ENCODE peak calls at places on chromosomes 4 and X, in eight cellular contexts. One of them, this sample, is unnamed.
A peak's percentile ranks its signal among the peaks of the same experiment; 100 is the strongest.

GRCh38 chr4:137180349-137180748 is 351.9 kb downstream of the PCDH18 start:
- DNase-seq in NCI-H82: peak; percentile 2
- DNase-seq in NCI-H1092 treated with DMSO at 0.1 percent for 48 hours: no peak
- DNase-seq in neuronal stem cell: no peak
- DNase-seq in activated T-helper 1 cell treated with anti-CD3 and anti-CD28 coated beads, Interleukin-2, amount 50 U/mL, for 16 hours: no peak
- DNase-seq in GF-D8: no peak
- DNase-seq in fibroblast of mammary gland: no peak
- DNase-seq in pancreas: no peak
- DNase-seq in this sample: no peak

GRCh38 chr4:53777244-53777984 is 186.1 kb upstream of the LNX1 start:
- DNase-seq in neuronal stem cell: no peak
- DNase-seq in fibroblast of mammary gland: peak; percentile 94
- DNase-seq in GF-D8: no peak
- DNase-seq in activated T-helper 1 cell treated with anti-CD3 and anti-CD28 coated beads, Interleukin-2, amount 50 U/mL, for 16 hours: no peak
- DNase-seq in pancreas: no peak
- DNase-seq in NCI-H1092 treated with DMSO at 0.1 percent for 48 hours: no peak
- DNase-seq in NCI-H82: no peak
- DNase-seq in this sample: no peak

GRCh38 chrX:133645977-133646750 is 230.9 kb upstream of the GPC4 start:
- DNase-seq in activated T-helper 1 cell treated with anti-CD3 and anti-CD28 coated beads, Interleukin-2, amount 50 U/mL, for 16 hours: no peak
- DNase-seq in neuronal stem cell: no peak
- DNase-seq in pancreas: no peak
- DNase-seq in NCI-H82: no peak
- DNase-seq in GF-D8: no peak
- DNase-seq in NCI-H1092 treated with DMSO at 0.1 percent for 48 hours: no peak
- DNase-seq in fibroblast of mammary gland: peak; percentile 93
- DNase-seq in this sample: no peak

GRCh38 chr4:47668810-47669408 is 169.0 kb downstream of the CORIN start:
- DNase-seq in activated T-helper 1 cell treated with anti-CD3 and anti-CD28 coated beads, Interleukin-2, amount 50 U/mL, for 16 hours: no peak
- DNase-seq in NCI-H82: peak; percentile 71
- DNase-seq in GF-D8: no peak
- DNase-seq in NCI-H1092 treated with DMSO at 0.1 percent for 48 hours: peak; percentile 49
- DNase-seq in neuronal stem cell: peak; percentile 17
- DNase-seq in pancreas: no peak
- DNase-seq in fibroblast of mammary gland: peak; percentile 66
- DNase-seq in this sample: peak; percentile 75

GRCh38 chr4:150962245-150962644 is 52.8 kb downstream of the LRBA start:
- DNase-seq in neuronal stem cell: no peak
- DNase-seq in NCI-H82: no peak
- DNase-seq in pancreas: no peak
- DNase-seq in NCI-H1092 treated with DMSO at 0.1 percent for 48 hours: no peak
- DNase-seq in activated T-helper 1 cell treated with anti-CD3 and anti-CD28 coated beads, Interleukin-2, amount 50 U/mL, for 16 hours: no peak
- DNase-seq in fibroblast of mammary gland: no peak
- DNase-seq in GF-D8: no peak
- DNase-seq in this sample: no peak

GRCh38 chr4:149911995-149912394 is 96.4 kb upstream of the IQCM start:
- DNase-seq in NCI-H1092 treated with DMSO at 0.1 percent for 48 hours: no peak
- DNase-seq in GF-D8: no peak
- DNase-seq in NCI-H82: no peak
- DNase-seq in fibroblast of mammary gland: no peak
- DNase-seq in activated T-helper 1 cell treated with anti-CD3 and anti-CD28 coated beads, Interleukin-2, amount 50 U/mL, for 16 hours: no peak
- DNase-seq in neuronal stem cell: no peak
- DNase-seq in pancreas: no peak
- DNase-seq in this sample: no peak

GRCh38 chr4:137677851-137678250 is 145.6 kb upstream of the PCDH18 start:
- DNase-seq in activated T-helper 1 cell treated with anti-CD3 and anti-CD28 coated beads, Interleukin-2, amount 50 U/mL, for 16 hours: no peak
- DNase-seq in NCI-H82: no peak
- DNase-seq in neuronal stem cell: no peak
- DNase-seq in NCI-H1092 treated with DMSO at 0.1 percent for 48 hours: no peak
- DNase-seq in pancreas: no peak
- DNase-seq in fibroblast of mammary gland: peak; percentile 90
- DNase-seq in GF-D8: no peak
- DNase-seq in this sample: no peak

GRCh38 chrX:26788402-26788998 is 572.5 kb downstream of the MAGEB5 start:
- DNase-seq in GF-D8: no peak
- DNase-seq in neuronal stem cell: no peak
- DNase-seq in NCI-H82: no peak
- DNase-seq in fibroblast of mammary gland: no peak
- DNase-seq in activated T-helper 1 cell treated with anti-CD3 and anti-CD28 coated beads, Interleukin-2, amount 50 U/mL, for 16 hours: no peak
- DNase-seq in NCI-H1092 treated with DMSO at 0.1 percent for 48 hours: no peak
- DNase-seq in pancreas: no peak
- DNase-seq in this sample: no peak

GRCh38 chr4:145686991-145687390 is 7.0 kb downstream of the C4orf51 start:
- DNase-seq in pancreas: no peak
- DNase-seq in GF-D8: no peak
- DNase-seq in NCI-H82: no peak
- DNase-seq in NCI-H1092 treated with DMSO at 0.1 percent for 48 hours: no peak
- DNase-seq in fibroblast of mammary gland: no peak
- DNase-seq in neuronal stem cell: no peak
- DNase-seq in activated T-helper 1 cell treated with anti-CD3 and anti-CD28 coated beads, Interleukin-2, amount 50 U/mL, for 16 hours: no peak
- DNase-seq in this sample: no peak

GRCh38 chrX:109281478-109282275 is 200.2 kb downstream of the GUCY2F start:
- DNase-seq in activated T-helper 1 cell treated with anti-CD3 and anti-CD28 coated beads, Interleukin-2, amount 50 U/mL, for 16 hours: no peak
- DNase-seq in NCI-H82: no peak
- DNase-seq in neuronal stem cell: no peak
- DNase-seq in NCI-H1092 treated with DMSO at 0.1 percent for 48 hours: no peak
- DNase-seq in fibroblast of mammary gland: no peak
- DNase-seq in pancreas: no peak
- DNase-seq in GF-D8: no peak
- DNase-seq in this sample: no peak

GRCh38 chrX:115330498-115331138 is 41.1 kb downstream of the LUZP4 start:
- DNase-seq in activated T-helper 1 cell treated with anti-CD3 and anti-CD28 coated beads, Interleukin-2, amount 50 U/mL, for 16 hours: no peak
- DNase-seq in NCI-H82: peak; percentile 74
- DNase-seq in GF-D8: no peak
- DNase-seq in pancreas: peak; percentile 25
- DNase-seq in fibroblast of mammary gland: peak; percentile 76
- DNase-seq in NCI-H1092 treated with DMSO at 0.1 percent for 48 hours: peak; percentile 69
- DNase-seq in neuronal stem cell: no peak
- DNase-seq in this sample: peak; percentile 67

GRCh38 chrX:149937881-149938426 is 337 bp downstream of the EOLA2 start:
- DNase-seq in activated T-helper 1 cell treated with anti-CD3 and anti-CD28 coated beads, Interleukin-2, amount 50 U/mL, for 16 hours: no peak
- DNase-seq in pancreas: peak; percentile 49
- DNase-seq in neuronal stem cell: no peak
- DNase-seq in fibroblast of mammary gland: no peak
- DNase-seq in GF-D8: no peak
- DNase-seq in NCI-H82: peak; percentile 59
- DNase-seq in NCI-H1092 treated with DMSO at 0.1 percent for 48 hours: no peak
- DNase-seq in this sample: peak; percentile 28

GRCh38 chrX:108763559-108763958 is 27.2 kb upstream of the IRS4 start:
- DNase-seq in activated T-helper 1 cell treated with anti-CD3 and anti-CD28 coated beads, Interleukin-2, amount 50 U/mL, for 16 hours: no peak
- DNase-seq in NCI-H82: no peak
- DNase-seq in neuronal stem cell: no peak
- DNase-seq in pancreas: no peak
- DNase-seq in NCI-H1092 treated with DMSO at 0.1 percent for 48 hours: no peak
- DNase-seq in fibroblast of mammary gland: no peak
- DNase-seq in GF-D8: no peak
- DNase-seq in this sample: no peak

GRCh38 chr4:13543648-13544555 is at the start of gene NKX3-2:
- DNase-seq in neuronal stem cell: no peak
- DNase-seq in NCI-H1092 treated with DMSO at 0.1 percent for 48 hours: peak; percentile 42
- DNase-seq in NCI-H82: peak; percentile 67
- DNase-seq in fibroblast of mammary gland: no peak
- DNase-seq in pancreas: no peak
- DNase-seq in GF-D8: no peak
- DNase-seq in activated T-helper 1 cell treated with anti-CD3 and anti-CD28 coated beads, Interleukin-2, amount 50 U/mL, for 16 hours: no peak
- DNase-seq in this sample: peak; percentile 59

GRCh38 chr4:71189471-71189870 is 149.3 kb upstream of the SLC4A4 start:
- DNase-seq in neuronal stem cell: no peak
- DNase-seq in GF-D8: no peak
- DNase-seq in NCI-H82: peak; percentile 9
- DNase-seq in activated T-helper 1 cell treated with anti-CD3 and anti-CD28 coated beads, Interleukin-2, amount 50 U/mL, for 16 hours: no peak
- DNase-seq in pancreas: no peak
- DNase-seq in NCI-H1092 treated with DMSO at 0.1 percent for 48 hours: no peak
- DNase-seq in fibroblast of mammary gland: no peak
- DNase-seq in this sample: no peak

GRCh38 chrX:136115124-136115908 is 32.0 kb upstream of the FHL1 start:
- DNase-seq in NCI-H1092 treated with DMSO at 0.1 percent for 48 hours: no peak
- DNase-seq in GF-D8: no peak
- DNase-seq in pancreas: no peak
- DNase-seq in fibroblast of mammary gland: peak; percentile 37
- DNase-seq in NCI-H82: no peak
- DNase-seq in activated T-helper 1 cell treated with anti-CD3 and anti-CD28 coated beads, Interleukin-2, amount 50 U/mL, for 16 hours: no peak
- DNase-seq in neuronal stem cell: no peak
- DNase-seq in this sample: no peak

GRCh38 chr4:176001171-176002006 is 64.3 kb upstream of the WDR17 start:
- DNase-seq in NCI-H1092 treated with DMSO at 0.1 percent for 48 hours: no peak
- DNase-seq in activated T-helper 1 cell treated with anti-CD3 and anti-CD28 coated beads, Interleukin-2, amount 50 U/mL, for 16 hours: no peak
- DNase-seq in neuronal stem cell: peak; percentile 64
- DNase-seq in GF-D8: no peak
- DNase-seq in pancreas: peak; percentile 27
- DNase-seq in fibroblast of mammary gland: peak; percentile 20
- DNase-seq in NCI-H82: peak; percentile 53
- DNase-seq in this sample: no peak

GRCh38 chrX:10833299-10834169 is 213.1 kb upstream of the MID1 start:
- DNase-seq in NCI-H82: peak; percentile 83
- DNase-seq in NCI-H1092 treated with DMSO at 0.1 percent for 48 hours: peak; percentile 49
- DNase-seq in fibroblast of mammary gland: peak; percentile 24
- DNase-seq in pancreas: peak; percentile 33
- DNase-seq in neuronal stem cell: peak; percentile 18
- DNase-seq in GF-D8: no peak
- DNase-seq in activated T-helper 1 cell treated with anti-CD3 and anti-CD28 coated beads, Interleukin-2, amount 50 U/mL, for 16 hours: no peak
- DNase-seq in this sample: peak; percentile 71

GRCh38 chr4:10015140-10015753 is 6.0 kb downstream of the SLC2A9 start:
- DNase-seq in pancreas: no peak
- DNase-seq in activated T-helper 1 cell treated with anti-CD3 and anti-CD28 coated beads, Interleukin-2, amount 50 U/mL, for 16 hours: no peak
- DNase-seq in neuronal stem cell: peak; percentile 41
- DNase-seq in GF-D8: peak; percentile 7
- DNase-seq in NCI-H82: peak; percentile 73
- DNase-seq in NCI-H1092 treated with DMSO at 0.1 percent for 48 hours: peak; percentile 77
- DNase-seq in fibroblast of mammary gland: peak; percentile 51
- DNase-seq in this sample: peak; percentile 78

GRCh38 chr4:78634011-78634664 is 82.6 kb downstream of the ANXA3 start:
- DNase-seq in NCI-H82: no peak
- DNase-seq in fibroblast of mammary gland: no peak
- DNase-seq in pancreas: no peak
- DNase-seq in activated T-helper 1 cell treated with anti-CD3 and anti-CD28 coated beads, Interleukin-2, amount 50 U/mL, for 16 hours: no peak
- DNase-seq in GF-D8: no peak
- DNase-seq in neuronal stem cell: no peak
- DNase-seq in NCI-H1092 treated with DMSO at 0.1 percent for 48 hours: no peak
- DNase-seq in this sample: no peak

GRCh38 chr4:82842593-82842992 is 44.0 kb upstream of the SCD5 start:
- DNase-seq in neuronal stem cell: no peak
- DNase-seq in pancreas: no peak
- DNase-seq in GF-D8: no peak
- DNase-seq in NCI-H82: no peak
- DNase-seq in fibroblast of mammary gland: peak; percentile 29
- DNase-seq in NCI-H1092 treated with DMSO at 0.1 percent for 48 hours: no peak
- DNase-seq in activated T-helper 1 cell treated with anti-CD3 and anti-CD28 coated beads, Interleukin-2, amount 50 U/mL, for 16 hours: no peak
- DNase-seq in this sample: no peak

GRCh38 chrX:47176101-47176740 is 17.4 kb upstream of the UBA1 start:
- DNase-seq in pancreas: no peak
- DNase-seq in neuronal stem cell: no peak
- DNase-seq in NCI-H82: no peak
- DNase-seq in fibroblast of mammary gland: no peak
- DNase-seq in activated T-helper 1 cell treated with anti-CD3 and anti-CD28 coated beads, Interleukin-2, amount 50 U/mL, for 16 hours: no peak
- DNase-seq in GF-D8: no peak
- DNase-seq in NCI-H1092 treated with DMSO at 0.1 percent for 48 hours: no peak
- DNase-seq in this sample: no peak

GRCh38 chr4:91961504-91961903 is 342.3 kb upstream of the GRID2 start:
- DNase-seq in NCI-H1092 treated with DMSO at 0.1 percent for 48 hours: no peak
- DNase-seq in fibroblast of mammary gland: peak; percentile 4
- DNase-seq in pancreas: no peak
- DNase-seq in activated T-helper 1 cell treated with anti-CD3 and anti-CD28 coated beads, Interleukin-2, amount 50 U/mL, for 16 hours: no peak
- DNase-seq in NCI-H82: no peak
- DNase-seq in neuronal stem cell: no peak
- DNase-seq in GF-D8: no peak
- DNase-seq in this sample: no peak

GRCh38 chrX:13876652-13877051 is 59.8 kb upstream of the GPM6B start:
- DNase-seq in GF-D8: no peak
- DNase-seq in neuronal stem cell: no peak
- DNase-seq in fibroblast of mammary gland: peak; percentile 93
- DNase-seq in activated T-helper 1 cell treated with anti-CD3 and anti-CD28 coated beads, Interleukin-2, amount 50 U/mL, for 16 hours: no peak
- DNase-seq in pancreas: no peak
- DNase-seq in NCI-H82: no peak
- DNase-seq in NCI-H1092 treated with DMSO at 0.1 percent for 48 hours: no peak
- DNase-seq in this sample: no peak

GRCh38 chr4:6316461-6317003 is 46.9 kb downstream of the WFS1 start:
- DNase-seq in GF-D8: no peak
- DNase-seq in fibroblast of mammary gland: no peak
- DNase-seq in NCI-H1092 treated with DMSO at 0.1 percent for 48 hours: no peak
- DNase-seq in neuronal stem cell: no peak
- DNase-seq in activated T-helper 1 cell treated with anti-CD3 and anti-CD28 coated beads, Interleukin-2, amount 50 U/mL, for 16 hours: no peak
- DNase-seq in NCI-H82: no peak
- DNase-seq in pancreas: no peak
- DNase-seq in this sample: no peak

GRCh38 chr4:90317785-90318184 is 190.6 kb downstream of the CCSER1 start:
- DNase-seq in NCI-H1092 treated with DMSO at 0.1 percent for 48 hours: no peak
- DNase-seq in fibroblast of mammary gland: peak; percentile 95
- DNase-seq in activated T-helper 1 cell treated with anti-CD3 and anti-CD28 coated beads, Interleukin-2, amount 50 U/mL, for 16 hours: no peak
- DNase-seq in GF-D8: no peak
- DNase-seq in pancreas: no peak
- DNase-seq in NCI-H82: no peak
- DNase-seq in neuronal stem cell: no peak
- DNase-seq in this sample: no peak

GRCh38 chr4:11397819-11398610 is 30.7 kb downstream of the HS3ST1 start:
- DNase-seq in NCI-H1092 treated with DMSO at 0.1 percent for 48 hours: no peak
- DNase-seq in neuronal stem cell: no peak
- DNase-seq in NCI-H82: no peak
- DNase-seq in activated T-helper 1 cell treated with anti-CD3 and anti-CD28 coated beads, Interleukin-2, amount 50 U/mL, for 16 hours: no peak
- DNase-seq in fibroblast of mammary gland: no peak
- DNase-seq in GF-D8: no peak
- DNase-seq in pancreas: no peak
- DNase-seq in this sample: no peak

GRCh38 chrX:47143894-47144625 is 442 bp downstream of the NDUFB11 start:
- DNase-seq in NCI-H82: peak; percentile 70
- DNase-seq in fibroblast of mammary gland: peak; percentile 33
- DNase-seq in activated T-helper 1 cell treated with anti-CD3 and anti-CD28 coated beads, Interleukin-2, amount 50 U/mL, for 16 hours: no peak
- DNase-seq in GF-D8: peak; percentile 2
- DNase-seq in pancreas: peak; percentile 50
- DNase-seq in NCI-H1092 treated with DMSO at 0.1 percent for 48 hours: peak; percentile 63
- DNase-seq in neuronal stem cell: no peak
- DNase-seq in this sample: peak; percentile 66

GRCh38 chr4:57854748-57855147 is 744.6 kb upstream of the IGFBP7 start:
- DNase-seq in NCI-H82: no peak
- DNase-seq in pancreas: no peak
- DNase-seq in GF-D8: no peak
- DNase-seq in neuronal stem cell: no peak
- DNase-seq in activated T-helper 1 cell treated with anti-CD3 and anti-CD28 coated beads, Interleukin-2, amount 50 U/mL, for 16 hours: no peak
- DNase-seq in fibroblast of mammary gland: no peak
- DNase-seq in NCI-H1092 treated with DMSO at 0.1 percent for 48 hours: no peak
- DNase-seq in this sample: no peak

GRCh38 chrX:15157624-15158023 is 112.3 kb downstream of the ASB9 start:
- DNase-seq in NCI-H82: no peak
- DNase-seq in neuronal stem cell: no peak
- DNase-seq in NCI-H1092 treated with DMSO at 0.1 percent for 48 hours: no peak
- DNase-seq in GF-D8: no peak
- DNase-seq in fibroblast of mammary gland: no peak
- DNase-seq in pancreas: no peak
- DNase-seq in activated T-helper 1 cell treated with anti-CD3 and anti-CD28 coated beads, Interleukin-2, amount 50 U/mL, for 16 hours: no peak
- DNase-seq in this sample: no peak

GRCh38 chr4:111537861-111538260 is 607.4 kb upstream of the FAM241A start:
- DNase-seq in activated T-helper 1 cell treated with anti-CD3 and anti-CD28 coated beads, Interleukin-2, amount 50 U/mL, for 16 hours: no peak
- DNase-seq in fibroblast of mammary gland: peak; percentile 54
- DNase-seq in pancreas: no peak
- DNase-seq in NCI-H82: no peak
- DNase-seq in GF-D8: no peak
- DNase-seq in neuronal stem cell: no peak
- DNase-seq in NCI-H1092 treated with DMSO at 0.1 percent for 48 hours: no peak
- DNase-seq in this sample: no peak

GRCh38 chr4:12041828-12042227 is 613.1 kb upstream of the HS3ST1 start:
- DNase-seq in neuronal stem cell: no peak
- DNase-seq in activated T-helper 1 cell treated with anti-CD3 and anti-CD28 coated beads, Interleukin-2, amount 50 U/mL, for 16 hours: no peak
- DNase-seq in fibroblast of mammary gland: no peak
- DNase-seq in NCI-H82: peak; percentile 24
- DNase-seq in NCI-H1092 treated with DMSO at 0.1 percent for 48 hours: no peak
- DNase-seq in GF-D8: no peak
- DNase-seq in pancreas: no peak
- DNase-seq in this sample: peak; percentile 9

GRCh38 chrX:56397636-56398035 is 165.5 kb downstream of the KLF8 start:
- DNase-seq in pancreas: no peak
- DNase-seq in fibroblast of mammary gland: no peak
- DNase-seq in NCI-H1092 treated with DMSO at 0.1 percent for 48 hours: no peak
- DNase-seq in activated T-helper 1 cell treated with anti-CD3 and anti-CD28 coated beads, Interleukin-2, amount 50 U/mL, for 16 hours: no peak
- DNase-seq in neuronal stem cell: no peak
- DNase-seq in NCI-H82: no peak
- DNase-seq in GF-D8: no peak
- DNase-seq in this sample: no peak

GRCh38 chr4:30875659-30876269 is 155.6 kb downstream of the PCDH7 start:
- DNase-seq in neuronal stem cell: no peak
- DNase-seq in GF-D8: no peak
- DNase-seq in NCI-H82: no peak
- DNase-seq in activated T-helper 1 cell treated with anti-CD3 and anti-CD28 coated beads, Interleukin-2, amount 50 U/mL, for 16 hours: no peak
- DNase-seq in pancreas: no peak
- DNase-seq in fibroblast of mammary gland: peak; percentile 48
- DNase-seq in NCI-H1092 treated with DMSO at 0.1 percent for 48 hours: no peak
- DNase-seq in this sample: no peak